ENCODE peak calls at places on chromosomes 12 and 14, in eight cellular contexts. One of them, this sample, is unnamed.

GRCh38 chr12:92028039-92028709 is 117.5 kb downstream of the BTG1 start:
- DNase-seq in heart left ventricle: no peak
- DNase-seq in tibial artery: no peak
- DNase-seq in fibroblast of the aortic adventitia: peak
- DNase-seq in kidney: no peak
- DNase-seq in transverse colon: no peak
- DNase-seq in AG10803: peak
- DNase-seq in foreskin fibroblast: peak
- DNase-seq in this sample: no peak

GRCh38 chr14:73750161-73750901 is 36.1 kb upstream of the PNMA1 start:
- DNase-seq in heart left ventricle: no peak
- DNase-seq in tibial artery: no peak
- DNase-seq in fibroblast of the aortic adventitia: no peak
- DNase-seq in kidney: no peak
- DNase-seq in transverse colon: no peak
- DNase-seq in AG10803: no peak
- DNase-seq in foreskin fibroblast: no peak
- DNase-seq in this sample: no peak

GRCh38 chr14:76868453-76869170 is 42.4 kb downstream of the LRRC74A start:
- DNase-seq in heart left ventricle: no peak
- DNase-seq in tibial artery: no peak
- DNase-seq in fibroblast of the aortic adventitia: no peak
- DNase-seq in kidney: no peak
- DNase-seq in transverse colon: no peak
- DNase-seq in AG10803: no peak
- DNase-seq in foreskin fibroblast: no peak
- DNase-seq in this sample: no peak

GRCh38 chr14:105738638-105739037 is 212.3 kb downstream of the TMEM121 start:
- DNase-seq in heart left ventricle: no peak
- DNase-seq in tibial artery: no peak
- DNase-seq in fibroblast of the aortic adventitia: no peak
- DNase-seq in kidney: peak
- DNase-seq in transverse colon: no peak
- DNase-seq in AG10803: no peak
- DNase-seq in foreskin fibroblast: no peak
- DNase-seq in this sample: no peak

GRCh38 chr12:118189761-118190181 is 53.8 kb downstream of the PEBP1 start:
- DNase-seq in heart left ventricle: no peak
- DNase-seq in tibial artery: no peak
- DNase-seq in fibroblast of the aortic adventitia: peak
- DNase-seq in kidney: no peak
- DNase-seq in transverse colon: no peak
- DNase-seq in AG10803: peak
- DNase-seq in foreskin fibroblast: peak
- DNase-seq in this sample: no peak

GRCh38 chr12:60967128-60967527 is 1293.1 kb upstream of the USP15 start:
- DNase-seq in heart left ventricle: no peak
- DNase-seq in tibial artery: no peak
- DNase-seq in fibroblast of the aortic adventitia: no peak
- DNase-seq in kidney: no peak
- DNase-seq in transverse colon: no peak
- DNase-seq in AG10803: no peak
- DNase-seq in foreskin fibroblast: no peak
- DNase-seq in this sample: no peak

GRCh38 chr12:64682572-64683277 is 72.4 kb downstream of the RASSF3 start:
- DNase-seq in heart left ventricle: no peak
- DNase-seq in tibial artery: peak
- DNase-seq in fibroblast of the aortic adventitia: peak
- DNase-seq in kidney: no peak
- DNase-seq in transverse colon: peak
- DNase-seq in AG10803: peak
- DNase-seq in foreskin fibroblast: peak
- DNase-seq in this sample: no peak

GRCh38 chr14:93016275-93016845 is 93.4 kb downstream of the CHGA start:
- DNase-seq in heart left ventricle: no peak
- DNase-seq in tibial artery: no peak
- DNase-seq in fibroblast of the aortic adventitia: no peak
- DNase-seq in kidney: peak
- DNase-seq in transverse colon: no peak
- DNase-seq in AG10803: no peak
- DNase-seq in foreskin fibroblast: no peak
- DNase-seq in this sample: no peak

GRCh38 chr14:20757963-20758362 is 10.2 kb upstream of the EDDM3B start:
- DNase-seq in heart left ventricle: no peak
- DNase-seq in tibial artery: no peak
- DNase-seq in fibroblast of the aortic adventitia: no peak
- DNase-seq in kidney: no peak
- DNase-seq in transverse colon: peak
- DNase-seq in AG10803: no peak
- DNase-seq in foreskin fibroblast: no peak
- DNase-seq in this sample: no peak

GRCh38 chr12:25566550-25566949 is 13.5 kb upstream of the LMNTD1 start:
- DNase-seq in heart left ventricle: no peak
- DNase-seq in tibial artery: no peak
- DNase-seq in fibroblast of the aortic adventitia: no peak
- DNase-seq in kidney: no peak
- DNase-seq in transverse colon: no peak
- DNase-seq in AG10803: no peak
- DNase-seq in foreskin fibroblast: no peak
- DNase-seq in this sample: no peak

GRCh38 chr12:12510141-12510540 is 52.5 kb downstream of the DUSP16 start:
- DNase-seq in heart left ventricle: no peak
- DNase-seq in tibial artery: no peak
- DNase-seq in fibroblast of the aortic adventitia: peak
- DNase-seq in kidney: no peak
- DNase-seq in transverse colon: no peak
- DNase-seq in AG10803: peak
- DNase-seq in foreskin fibroblast: peak
- DNase-seq in this sample: no peak

GRCh38 chr12:65269603-65270002 is 8.9 kb upstream of the MSRB3 start:
- DNase-seq in heart left ventricle: no peak
- DNase-seq in tibial artery: no peak
- DNase-seq in fibroblast of the aortic adventitia: peak
- DNase-seq in kidney: no peak
- DNase-seq in transverse colon: no peak
- DNase-seq in AG10803: peak
- DNase-seq in foreskin fibroblast: peak
- DNase-seq in this sample: no peak

GRCh38 chr12:40300490-40300889 is 75.7 kb downstream of the LRRK2 start:
- DNase-seq in heart left ventricle: no peak
- DNase-seq in tibial artery: no peak
- DNase-seq in fibroblast of the aortic adventitia: peak
- DNase-seq in kidney: no peak
- DNase-seq in transverse colon: no peak
- DNase-seq in AG10803: peak
- DNase-seq in foreskin fibroblast: peak
- DNase-seq in this sample: no peak

GRCh38 chr14:55585854-55586253 is 5.8 kb downstream of the KTN1 start:
- DNase-seq in heart left ventricle: no peak
- DNase-seq in tibial artery: no peak
- DNase-seq in fibroblast of the aortic adventitia: peak
- DNase-seq in kidney: no peak
- DNase-seq in transverse colon: no peak
- DNase-seq in AG10803: peak
- DNase-seq in foreskin fibroblast: peak
- DNase-seq in this sample: no peak

GRCh38 chr14:38646391-38646790 is 390.5 kb upstream of the CLEC14A start:
- DNase-seq in heart left ventricle: no peak
- DNase-seq in tibial artery: no peak
- DNase-seq in fibroblast of the aortic adventitia: no peak
- DNase-seq in kidney: peak
- DNase-seq in transverse colon: no peak
- DNase-seq in AG10803: no peak
- DNase-seq in foreskin fibroblast: no peak
- DNase-seq in this sample: no peak

GRCh38 chr12:115078334-115078733 is 394.4 kb upstream of the TBX3 start:
- DNase-seq in heart left ventricle: no peak
- DNase-seq in tibial artery: no peak
- DNase-seq in fibroblast of the aortic adventitia: no peak
- DNase-seq in kidney: no peak
- DNase-seq in transverse colon: no peak
- DNase-seq in AG10803: no peak
- DNase-seq in foreskin fibroblast: no peak
- DNase-seq in this sample: no peak

GRCh38 chr14:25032092-25032784 is 17.7 kb downstream of the STXBP6 start:
- DNase-seq in heart left ventricle: no peak
- DNase-seq in tibial artery: no peak
- DNase-seq in fibroblast of the aortic adventitia: no peak
- DNase-seq in kidney: no peak
- DNase-seq in transverse colon: no peak
- DNase-seq in AG10803: no peak
- DNase-seq in foreskin fibroblast: no peak
- DNase-seq in this sample: no peak
- TF ChIP-seq CTCF in heart left ventricle: no peak
- TF ChIP-seq CTCF in tibial artery: no peak
- TF ChIP-seq CTCF in fibroblast of the aortic adventitia: no peak
- TF ChIP-seq CTCF in kidney: peak
- TF ChIP-seq CTCF in transverse colon: peak
- TF ChIP-seq CTCF in AG10803: peak
- TF ChIP-seq CTCF in foreskin fibroblast: peak
- TF ChIP-seq CTCF in this sample: peak

GRCh38 chr12:112577473-112578334 is 159.0 kb downstream of the PTPN11 start:
- DNase-seq in heart left ventricle: no peak
- DNase-seq in tibial artery: no peak
- DNase-seq in fibroblast of the aortic adventitia: no peak
- DNase-seq in kidney: no peak
- DNase-seq in transverse colon: no peak
- DNase-seq in AG10803: no peak
- DNase-seq in foreskin fibroblast: no peak
- DNase-seq in this sample: no peak

GRCh38 chr12:112574896-112575558 is 156.3 kb downstream of the PTPN11 start:
- DNase-seq in heart left ventricle: no peak
- DNase-seq in tibial artery: no peak
- DNase-seq in fibroblast of the aortic adventitia: no peak
- DNase-seq in kidney: peak
- DNase-seq in transverse colon: no peak
- DNase-seq in AG10803: no peak
- DNase-seq in foreskin fibroblast: no peak
- DNase-seq in this sample: no peak

GRCh38 chr12:112575559-112576067 is 156.9 kb downstream of the PTPN11 start:
- DNase-seq in heart left ventricle: no peak
- DNase-seq in tibial artery: no peak
- DNase-seq in fibroblast of the aortic adventitia: no peak
- DNase-seq in kidney: no peak
- DNase-seq in transverse colon: no peak
- DNase-seq in AG10803: no peak
- DNase-seq in foreskin fibroblast: no peak
- DNase-seq in this sample: no peak

GRCh38 chr12:112570096-112570495 is 151.3 kb downstream of the PTPN11 start:
- DNase-seq in heart left ventricle: no peak
- DNase-seq in tibial artery: no peak
- DNase-seq in fibroblast of the aortic adventitia: no peak
- DNase-seq in kidney: no peak
- DNase-seq in transverse colon: no peak
- DNase-seq in AG10803: no peak
- DNase-seq in foreskin fibroblast: no peak
- DNase-seq in this sample: no peak

DNA sequence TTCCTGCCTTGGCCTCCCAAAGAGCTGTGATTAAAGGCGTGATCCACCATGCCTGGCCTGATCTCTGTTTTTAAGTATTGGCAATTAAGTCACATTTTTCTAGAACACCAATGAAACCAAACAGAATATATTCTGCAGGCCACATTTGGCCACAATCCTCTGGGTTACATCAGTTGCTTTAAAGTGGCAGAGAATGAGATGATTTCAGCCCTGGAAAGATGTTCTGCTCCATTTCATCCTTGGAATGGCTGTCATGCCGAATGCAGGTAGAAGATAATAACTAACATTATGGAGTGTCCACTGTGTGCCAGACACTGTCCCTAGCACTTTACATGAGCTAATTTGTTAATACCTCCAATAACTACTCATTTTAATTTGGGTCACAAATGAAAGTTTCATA is 154.4 kb downstream of the PTPN11 start:
- DNase-seq in heart left ventricle: no peak
- DNase-seq in tibial artery: no peak
- DNase-seq in fibroblast of the aortic adventitia: no peak
- DNase-seq in kidney: no peak
- DNase-seq in transverse colon: no peak
- DNase-seq in AG10803: no peak
- DNase-seq in foreskin fibroblast: no peak
- DNase-seq in this sample: no peak
- TF ChIP-seq CTCF in heart left ventricle: no peak
- TF ChIP-seq CTCF in tibial artery: no peak
- TF ChIP-seq CTCF in fibroblast of the aortic adventitia: no peak
- TF ChIP-seq CTCF in kidney: no peak
- TF ChIP-seq CTCF in transverse colon: no peak
- TF ChIP-seq CTCF in AG10803: no peak
- TF ChIP-seq CTCF in foreskin fibroblast: no peak
- TF ChIP-seq CTCF in this sample: no peak

DNA sequence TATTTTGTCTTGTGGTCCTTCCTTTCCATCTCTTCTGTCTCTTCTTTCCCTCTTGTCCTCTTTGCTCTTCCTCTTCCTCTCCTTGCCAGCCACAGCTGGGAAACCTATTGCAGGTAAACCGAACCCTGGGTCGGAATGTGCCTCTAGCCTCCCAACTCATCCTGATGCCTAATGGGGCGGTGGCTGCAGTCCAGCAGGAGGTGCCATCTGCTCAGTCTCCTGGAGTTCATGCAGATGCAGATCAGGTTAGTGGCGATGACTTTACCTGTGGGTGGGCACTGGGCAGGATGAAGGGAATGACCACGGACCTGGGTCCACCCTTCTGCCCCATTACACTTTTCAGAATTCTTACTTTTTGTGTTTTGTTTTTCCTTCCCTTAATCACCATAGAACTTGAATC is 8.2 kb downstream of the PHC1 start:
- DNase-seq in heart left ventricle: no peak
- DNase-seq in tibial artery: no peak
- DNase-seq in fibroblast of the aortic adventitia: no peak
- DNase-seq in kidney: no peak
- DNase-seq in transverse colon: no peak
- DNase-seq in AG10803: no peak
- DNase-seq in foreskin fibroblast: no peak
- DNase-seq in this sample: no peak
- TF ChIP-seq CTCF in heart left ventricle: no peak
- TF ChIP-seq CTCF in tibial artery: no peak
- TF ChIP-seq CTCF in fibroblast of the aortic adventitia: no peak
- TF ChIP-seq CTCF in kidney: no peak
- TF ChIP-seq CTCF in transverse colon: no peak
- TF ChIP-seq CTCF in AG10803: no peak
- TF ChIP-seq CTCF in foreskin fibroblast: no peak
- TF ChIP-seq CTCF in this sample: no peak

DNA sequence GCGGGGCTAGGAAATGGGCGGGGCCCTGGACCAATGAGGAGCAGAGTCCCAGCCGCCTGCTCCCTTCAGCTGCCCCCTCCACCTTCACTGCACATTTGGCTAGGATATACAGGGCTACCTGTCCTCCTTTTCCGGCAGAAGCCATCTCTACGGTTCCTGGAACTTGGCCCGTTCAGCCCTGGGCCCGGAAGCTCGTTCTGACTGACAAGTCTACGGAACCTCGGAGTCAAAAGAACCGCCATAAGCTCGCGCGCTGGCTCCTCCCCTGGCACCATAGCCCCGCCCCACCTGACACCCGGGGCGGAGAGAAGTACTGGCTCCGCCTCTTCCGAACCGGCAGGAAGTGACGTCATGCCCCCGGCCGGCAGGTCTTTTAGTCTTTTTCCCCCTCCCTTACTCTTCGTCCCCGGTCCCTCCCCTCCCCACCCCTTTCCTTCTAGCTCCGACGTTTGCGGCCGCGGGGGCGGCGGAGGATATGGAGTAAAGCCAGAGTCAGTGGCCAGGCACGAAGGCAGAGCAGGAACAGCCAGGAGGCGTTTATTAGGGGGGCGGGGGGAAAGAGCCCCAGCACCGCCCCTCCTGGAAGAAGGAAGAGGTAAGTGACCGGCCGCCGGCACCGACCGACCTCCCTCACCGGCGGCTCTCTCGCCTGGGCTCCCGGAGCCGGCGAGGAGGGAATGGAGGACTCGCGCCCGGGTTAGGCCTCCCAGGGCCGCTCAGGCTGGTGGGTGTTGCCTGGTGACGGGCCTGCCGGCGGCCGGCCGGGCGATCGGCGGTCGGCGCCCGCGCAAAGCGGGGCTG is at the start of the genes DEPDC4 and SCYL2:
- DNase-seq in heart left ventricle: peak
- DNase-seq in tibial artery: peak
- DNase-seq in fibroblast of the aortic adventitia: peak
- DNase-seq in kidney: peak
- DNase-seq in transverse colon: peak
- DNase-seq in AG10803: peak
- DNase-seq in foreskin fibroblast: peak
- DNase-seq in this sample: peak
- TF ChIP-seq CTCF in heart left ventricle: peak
- TF ChIP-seq CTCF in tibial artery: no peak
- TF ChIP-seq CTCF in fibroblast of the aortic adventitia: peak
- TF ChIP-seq CTCF in kidney: no peak
- TF ChIP-seq CTCF in transverse colon: no peak
- TF ChIP-seq CTCF in AG10803: no peak
- TF ChIP-seq CTCF in foreskin fibroblast: no peak
- TF ChIP-seq CTCF in this sample: no peak

This sample was measured in progenitor cell of endocrine pancreas.